ENCODE peak calls at places on chromosomes 4 and X, in nine cellular contexts. E is GM23338, F is ovary, M is transverse colon, C is thoracic aorta, J is kidney epithelial cell, N is fibroblast of pulmonary artery, W is AG04450, O is esophagus squamous epithelium. Y is an unnamed sample.

GRCh38 chr4:6235901-6236625 is 33.6 kb upstream of the WFS1 start:
- DNase-seq in W (no peak), N (no peak), F (no peak), E (no peak), C (no peak), M (no peak), J (no peak), O (no peak), Y (no peak)

GRCh38 chr4:106238819-106239420 is 77.1 kb downstream of the TBCK start:
- DNase-seq in E (peak), O (no peak), W (no peak), J (peak), F (no peak), C (no peak), M (no peak), N (peak), Y (peak)

GRCh38 chrX:1093112-1093511 is 119.3 kb downstream of the CRLF2 start:
- DNase-seq in N (no peak), W (no peak), C (no peak), F (no peak), E (no peak), O (no peak), M (no peak), J (no peak), Y (no peak)

GRCh38 chr4:187141101-187141500 is 417.4 kb upstream of the FAT1 start:
- DNase-seq in O (no peak), J (no peak), F (no peak), E (no peak), M (no peak), W (no peak), N (no peak), C (no peak), Y (peak)

GRCh38 chr4:183721207-183722081 is 62.4 kb downstream of the TRAPPC11 start:
- DNase-seq in J (no peak), W (no peak), E (peak), N (peak), F (peak), C (no peak), M (peak), O (no peak), Y (peak)

GRCh38 chr4:187006189-187006618 is 282.5 kb upstream of the FAT1 start:
- DNase-seq in N (peak), M (no peak), O (no peak), E (no peak), C (no peak), F (no peak), W (peak), J (no peak), Y (peak)

GRCh38 chrX:63434665-63435064 is 83.5 kb upstream of the SPIN4 start:
- DNase-seq in M (peak), E (peak), C (no peak), N (peak), J (no peak), W (no peak), F (no peak), O (no peak), Y (no peak)

GRCh38 chrX:72238721-72239475 is at the start of gene ERCC6L:
- DNase-seq in W (peak), N (peak), F (peak), E (peak), M (peak), O (peak), J (peak), C (peak), Y (peak)

GRCh38 chr4:108762559-108763225 is at the start of gene ETNPPL:
- DNase-seq in J (no peak), C (no peak), W (no peak), E (peak), O (no peak), M (no peak), N (peak), F (no peak), Y (no peak)

GRCh38 chr4:112296949-112297483 is at the start of gene ALPK1:
- DNase-seq in J (peak), N (peak), M (no peak), O (no peak), F (no peak), E (no peak), W (peak), C (no peak), Y (peak)

GRCh38 chr4:6582889-6583504 is 8.0 kb downstream of the MAN2B2 start:
- DNase-seq in O (no peak), N (peak), E (peak), F (no peak), J (no peak), C (no peak), W (no peak), M (no peak), Y (peak)

GRCh38 chr4:34766935-34767859 is 1477.1 kb downstream of the ARAP2 start:
- DNase-seq in F (no peak), W (no peak), M (no peak), J (no peak), E (no peak), O (no peak), N (no peak), C (no peak), Y (no peak)
- TF ChIP-seq CTCF in F (no peak), W (no peak), M (no peak), J (no peak), E (no peak), O (no peak), N (no peak), C (no peak), Y (no peak)

GRCh38 chr4:152784490-152785195 is 4.9 kb downstream of the ARFIP1 start:
- DNase-seq in E (peak), J (no peak), N (peak), F (no peak), O (no peak), W (no peak), M (peak), C (no peak), Y (peak)

GRCh38 chr4:152780267-152780811 is 585 bp downstream of the ARFIP1 start:
- DNase-seq in E (peak), W (no peak), M (no peak), C (no peak), N (peak), O (no peak), F (no peak), J (no peak), Y (no peak)

DNA sequence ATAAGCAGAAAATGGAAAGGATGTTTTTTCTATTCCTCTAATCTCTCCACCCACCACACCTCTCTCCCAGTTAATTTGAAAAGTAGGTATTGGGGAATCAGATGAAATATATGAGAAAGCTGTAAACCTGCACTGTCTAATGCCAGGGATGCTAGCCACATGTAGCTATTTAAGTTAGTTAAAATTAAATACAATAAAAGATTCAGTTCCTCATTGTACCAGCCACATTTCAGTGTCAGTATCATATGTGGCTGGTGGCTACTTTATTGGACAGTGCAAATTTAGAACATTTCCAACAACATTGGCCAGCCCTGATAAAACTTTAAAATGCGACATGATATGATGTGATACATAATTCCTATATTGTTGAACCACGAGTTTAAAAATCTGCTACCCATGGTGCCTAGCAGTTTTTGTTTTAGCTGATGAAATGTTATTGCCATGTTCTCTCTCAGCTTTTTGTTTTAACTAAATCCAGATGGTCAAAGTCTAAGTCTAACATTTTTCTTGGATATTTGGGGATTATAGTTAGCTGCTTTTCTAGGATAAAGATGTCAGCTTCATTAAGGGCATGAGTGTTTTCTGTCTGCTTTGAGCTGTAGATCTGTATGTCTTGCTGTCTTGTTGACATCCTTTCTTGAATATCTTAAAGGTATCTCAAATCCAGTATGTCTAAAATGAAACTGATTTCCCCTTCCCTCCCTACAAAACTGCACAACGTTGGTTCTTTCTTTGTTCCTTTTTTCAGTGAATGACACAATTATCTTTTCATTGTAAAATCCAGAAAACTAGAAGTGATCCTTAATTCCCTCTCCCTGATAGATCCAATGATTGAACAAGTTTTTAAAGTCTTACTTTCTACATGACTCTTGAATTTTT is 6.1 kb downstream of the ARFIP1 start:
- DNase-seq in O (no peak), E (no peak), J (no peak), M (no peak), C (no peak), F (no peak), N (no peak), W (no peak), Y (no peak)
- H3K4me3 ChIP-seq in O (no peak), E (no peak), J (no peak), M (no peak), C (no peak), F (no peak), N (no peak), W (no peak), Y (no peak)

GRCh38 chr4:47463235-47463956 is at the start of gene COMMD8:
- DNase-seq in N (peak), F (peak), J (peak), C (peak), W (peak), O (peak), M (peak), E (peak), Y (peak)
- TF ChIP-seq CTCF in N (peak), F (peak), J (peak), C (peak), W (peak), O (peak), M (no peak), E (peak), Y (peak)

GRCh38 chr4:113407409-113407808 is 354.1 kb downstream of the CAMK2D start:
- DNase-seq in M (no peak), E (peak), J (no peak), W (no peak), N (no peak), O (no peak), C (no peak), F (no peak), Y (no peak)

GRCh38 chr4:113404167-113404571 is 354.7 kb downstream of the ANK2 start:
- DNase-seq in O (no peak), W (no peak), C (no peak), J (no peak), N (no peak), F (no peak), M (no peak), E (no peak), Y (no peak)

GRCh38 chr4:113405874-113406722 is 355.4 kb downstream of the CAMK2D start:
- DNase-seq in W (no peak), O (no peak), J (no peak), N (no peak), C (no peak), F (no peak), E (no peak), M (no peak), Y (no peak)

GRCh38 chr4:113404846-113405245 is 355.4 kb downstream of the ANK2 start:
- DNase-seq in W (no peak), J (no peak), F (no peak), M (no peak), O (no peak), E (no peak), C (no peak), N (peak), Y (no peak)

GRCh38 chr4:113406723-113407016 is 354.9 kb downstream of the CAMK2D start:
- DNase-seq in M (no peak), C (no peak), F (no peak), J (no peak), W (no peak), E (no peak), N (no peak), O (no peak), Y (no peak)
- H3K4me3 ChIP-seq in M (no peak), C (no peak), F (no peak), J (no peak), W (no peak), E (no peak), N (no peak), O (no peak), Y (no peak)

GRCh38 chr4:44493924-44494323 is 45.3 kb upstream of the KCTD8 start:
- DNase-seq in C (no peak), N (peak), M (no peak), E (peak), J (no peak), F (no peak), O (no peak), W (no peak), Y (peak)
- TF ChIP-seq CTCF in C (no peak), N (peak), M (peak), E (peak), J (peak), F (no peak), O (no peak), W (peak), Y (peak)

DNA sequence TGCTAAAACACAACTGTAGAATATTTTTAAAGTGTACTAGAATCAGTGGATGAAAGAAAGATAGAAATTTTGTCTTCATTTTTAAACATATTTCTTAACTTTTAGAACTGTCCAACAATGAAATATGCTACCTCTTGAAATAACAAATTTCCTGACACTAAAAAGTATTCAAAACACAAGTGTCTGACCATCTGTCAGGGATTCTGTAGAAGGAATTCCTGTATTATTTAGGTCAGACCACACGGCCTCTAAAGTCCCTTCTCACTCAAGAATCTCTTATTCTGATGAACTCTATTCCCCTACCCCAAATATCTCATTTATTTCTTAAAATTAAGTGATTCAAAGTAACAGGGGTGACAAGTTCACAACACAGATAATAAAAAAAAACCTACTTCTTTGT is 99.1 kb downstream of the MAML3 start:
- DNase-seq in M (no peak), W (no peak), E (no peak), F (no peak), J (no peak), O (no peak), C (no peak), N (no peak), Y (no peak)
- H3K4me3 ChIP-seq in M (no peak), W (no peak), E (no peak), F (no peak), J (no peak), O (no peak), C (no peak), N (no peak), Y (no peak)

DNA sequence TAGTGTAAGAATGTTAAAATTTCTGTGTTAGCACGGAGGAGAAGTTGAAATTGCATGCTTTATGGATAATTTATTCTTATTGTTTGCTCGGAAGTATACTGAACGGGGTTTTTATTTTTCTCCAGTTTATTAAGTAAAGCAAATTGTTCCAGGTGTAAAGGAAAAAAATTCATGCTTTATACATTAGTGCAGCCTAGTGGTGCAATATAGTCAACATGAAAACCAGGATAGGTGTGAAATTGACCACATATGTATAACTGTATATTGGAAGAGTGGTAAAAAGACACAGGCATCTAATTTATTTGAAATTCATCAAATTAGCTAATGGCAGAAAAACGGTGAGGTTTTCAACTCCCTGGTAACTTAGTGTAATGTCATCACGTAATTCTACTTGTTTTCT is 959 bp downstream of the BRS3 start:
- DNase-seq in M (no peak), N (no peak), J (no peak), F (no peak), E (no peak), W (no peak), C (no peak), O (no peak), Y (no peak)
- TF ChIP-seq CTCF in M (no peak), N (no peak), J (no peak), F (peak), E (no peak), W (no peak), C (no peak), O (peak), Y (no peak)